ENCODE peak calls at places on chromosomes 16 and 17, in nine cellular contexts. One of them, this sample, is unnamed.
A peak's percentile ranks its signal among the peaks of the same experiment; 100 is the strongest.

GRCh38 chr16:17448640-17449638 is 21.8 kb downstream of the XYLT1 start:
- DNase-seq in endodermal cell: no peak
- DNase-seq in hepatocyte: no peak
- DNase-seq in CD8-positive, alpha-beta memory T cell: no peak
- DNase-seq in H7: no peak
- DNase-seq in naive thymus-derived CD4-positive, alpha-beta T cell: peak; percentile 36
- DNase-seq in tibial artery: peak; percentile 66
- DNase-seq in fibroblast of pulmonary artery: no peak
- DNase-seq in bronchial epithelial cell: no peak
- DNase-seq in this sample: peak; percentile 62

GRCh38 chr17:21458036-21458435 is 81.9 kb downstream of the KCNJ12 start:
- DNase-seq in tibial artery: no peak
- DNase-seq in fibroblast of pulmonary artery: no peak
- DNase-seq in hepatocyte: no peak
- DNase-seq in bronchial epithelial cell: no peak
- DNase-seq in naive thymus-derived CD4-positive, alpha-beta T cell: no peak
- DNase-seq in endodermal cell: peak; percentile 77
- DNase-seq in CD8-positive, alpha-beta memory T cell: no peak
- DNase-seq in H7: peak; percentile 79
- DNase-seq in this sample: no peak

GRCh38 chr16:10957771-10958486 is 13.6 kb downstream of the CLEC16A start:
- DNase-seq in endodermal cell: no peak
- DNase-seq in CD8-positive, alpha-beta memory T cell: no peak
- DNase-seq in bronchial epithelial cell: peak; percentile 59
- DNase-seq in H7: no peak
- DNase-seq in naive thymus-derived CD4-positive, alpha-beta T cell: no peak
- DNase-seq in fibroblast of pulmonary artery: no peak
- DNase-seq in hepatocyte: no peak
- DNase-seq in tibial artery: no peak
- DNase-seq in this sample: no peak

GRCh38 chr16:89096768-89097527 is 3.3 kb downstream of the ACSF3 start:
- DNase-seq in fibroblast of pulmonary artery: no peak
- DNase-seq in endodermal cell: no peak
- DNase-seq in CD8-positive, alpha-beta memory T cell: peak; percentile 89
- DNase-seq in bronchial epithelial cell: no peak
- DNase-seq in naive thymus-derived CD4-positive, alpha-beta T cell: peak; percentile 49
- DNase-seq in hepatocyte: no peak
- DNase-seq in H7: no peak
- DNase-seq in tibial artery: no peak
- DNase-seq in this sample: peak; percentile 100

GRCh38 chr17:1779571-1780074 is 17.8 kb downstream of the SERPINF1 start:
- DNase-seq in fibroblast of pulmonary artery: peak; percentile 98
- DNase-seq in tibial artery: peak; percentile 90
- DNase-seq in hepatocyte: peak; percentile 87
- DNase-seq in endodermal cell: no peak
- DNase-seq in naive thymus-derived CD4-positive, alpha-beta T cell: no peak
- DNase-seq in bronchial epithelial cell: peak; percentile 83
- DNase-seq in H7: no peak
- DNase-seq in CD8-positive, alpha-beta memory T cell: no peak
- DNase-seq in this sample: no peak

GRCh38 chr16:56345406-56346050 is 79.8 kb downstream of the AMFR start:
- DNase-seq in CD8-positive, alpha-beta memory T cell: no peak
- DNase-seq in hepatocyte: no peak
- DNase-seq in fibroblast of pulmonary artery: no peak
- DNase-seq in bronchial epithelial cell: no peak
- DNase-seq in H7: no peak
- DNase-seq in naive thymus-derived CD4-positive, alpha-beta T cell: no peak
- DNase-seq in endodermal cell: no peak
- DNase-seq in tibial artery: no peak
- DNase-seq in this sample: no peak

GRCh38 chr17:278055-279028 is 74.3 kb downstream of the RPH3AL start:
- DNase-seq in hepatocyte: no peak
- DNase-seq in tibial artery: peak; percentile 25
- DNase-seq in endodermal cell: no peak
- DNase-seq in CD8-positive, alpha-beta memory T cell: no peak
- DNase-seq in naive thymus-derived CD4-positive, alpha-beta T cell: peak; percentile 9
- DNase-seq in bronchial epithelial cell: no peak
- DNase-seq in fibroblast of pulmonary artery: no peak
- DNase-seq in H7: no peak
- DNase-seq in this sample: no peak

GRCh38 chr17:27089929-27090247 is 204.0 kb upstream of the WSB1 start:
- DNase-seq in fibroblast of pulmonary artery: no peak
- DNase-seq in endodermal cell: no peak
- DNase-seq in naive thymus-derived CD4-positive, alpha-beta T cell: no peak
- DNase-seq in CD8-positive, alpha-beta memory T cell: no peak
- DNase-seq in H7: no peak
- DNase-seq in tibial artery: no peak
- DNase-seq in bronchial epithelial cell: no peak
- DNase-seq in hepatocyte: no peak
- DNase-seq in this sample: no peak

GRCh38 chr16:15946257-15947044 is 3.0 kb upstream of the ABCC1 start:
- DNase-seq in tibial artery: no peak
- DNase-seq in CD8-positive, alpha-beta memory T cell: no peak
- DNase-seq in naive thymus-derived CD4-positive, alpha-beta T cell: no peak
- DNase-seq in bronchial epithelial cell: peak; percentile 99
- DNase-seq in hepatocyte: peak; percentile 21
- DNase-seq in endodermal cell: no peak
- DNase-seq in fibroblast of pulmonary artery: peak; percentile 82
- DNase-seq in H7: no peak
- DNase-seq in this sample: no peak

GRCh38 chr16:2749476-2749875 is 3.0 kb upstream of the SRRM2 start:
- DNase-seq in hepatocyte: no peak
- DNase-seq in endodermal cell: no peak
- DNase-seq in bronchial epithelial cell: no peak
- DNase-seq in H7: no peak
- DNase-seq in tibial artery: no peak
- DNase-seq in fibroblast of pulmonary artery: no peak
- DNase-seq in CD8-positive, alpha-beta memory T cell: no peak
- DNase-seq in naive thymus-derived CD4-positive, alpha-beta T cell: no peak
- DNase-seq in this sample: no peak

GRCh38 chr16:57783883-57784282 is 18.4 kb downstream of the KIFC3 start:
- DNase-seq in tibial artery: peak; percentile 54
- DNase-seq in CD8-positive, alpha-beta memory T cell: no peak
- DNase-seq in H7: no peak
- DNase-seq in hepatocyte: no peak
- DNase-seq in bronchial epithelial cell: no peak
- DNase-seq in naive thymus-derived CD4-positive, alpha-beta T cell: no peak
- DNase-seq in fibroblast of pulmonary artery: no peak
- DNase-seq in endodermal cell: no peak
- DNase-seq in this sample: no peak

GRCh38 chr16:58286280-58286679 is 8.5 kb downstream of the PRSS54 start:
- DNase-seq in H7: no peak
- DNase-seq in hepatocyte: no peak
- DNase-seq in fibroblast of pulmonary artery: no peak
- DNase-seq in endodermal cell: no peak
- DNase-seq in tibial artery: no peak
- DNase-seq in CD8-positive, alpha-beta memory T cell: no peak
- DNase-seq in bronchial epithelial cell: no peak
- DNase-seq in naive thymus-derived CD4-positive, alpha-beta T cell: no peak
- DNase-seq in this sample: no peak

GRCh38 chr16:23754594-23755483 is at the start of gene CHP2:
- DNase-seq in fibroblast of pulmonary artery: no peak
- DNase-seq in endodermal cell: peak; percentile 64
- DNase-seq in naive thymus-derived CD4-positive, alpha-beta T cell: no peak
- DNase-seq in bronchial epithelial cell: no peak
- DNase-seq in hepatocyte: peak; percentile 32
- DNase-seq in H7: peak; percentile 60
- DNase-seq in tibial artery: no peak
- DNase-seq in CD8-positive, alpha-beta memory T cell: no peak
- DNase-seq in this sample: no peak
- H3K4me3 ChIP-seq in fibroblast of pulmonary artery: peak within 1 kb of the TSS; percentile 3
- H3K4me3 ChIP-seq in endodermal cell: no peak within 1 kb of the TSS
- H3K4me3 ChIP-seq in naive thymus-derived CD4-positive, alpha-beta T cell: no peak within 1 kb of the TSS
- H3K4me3 ChIP-seq in bronchial epithelial cell: peak within 1 kb of the TSS; percentile 20
- H3K4me3 ChIP-seq in hepatocyte: no peak within 1 kb of the TSS
- H3K4me3 ChIP-seq in H7: peak within 1 kb of the TSS; percentile 56
- H3K4me3 ChIP-seq in tibial artery: peak within 1 kb of the TSS; percentile 29
- H3K4me3 ChIP-seq in CD8-positive, alpha-beta memory T cell: no peak within 1 kb of the TSS
- H3K4me3 ChIP-seq in this sample: no peak within 1 kb of the TSS

GRCh38 chr17:44911133-44912001 is 3.9 kb downstream of the GFAP start:
- DNase-seq in CD8-positive, alpha-beta memory T cell: peak; percentile 41
- DNase-seq in tibial artery: peak; percentile 77
- DNase-seq in bronchial epithelial cell: peak; percentile 32
- DNase-seq in fibroblast of pulmonary artery: peak; percentile 48
- DNase-seq in naive thymus-derived CD4-positive, alpha-beta T cell: peak; percentile 50
- DNase-seq in H7: peak; percentile 96
- DNase-seq in hepatocyte: peak; percentile 76
- DNase-seq in endodermal cell: peak; percentile 98
- DNase-seq in this sample: no peak
- H3K4me3 ChIP-seq in CD8-positive, alpha-beta memory T cell: no peak overlapping the region
- H3K4me3 ChIP-seq in tibial artery: peak overlapping the region; percentile 40
- H3K4me3 ChIP-seq in bronchial epithelial cell: peak overlapping the region; percentile 11
- H3K4me3 ChIP-seq in fibroblast of pulmonary artery: no peak overlapping the region
- H3K4me3 ChIP-seq in naive thymus-derived CD4-positive, alpha-beta T cell: peak overlapping the region; percentile 24
- H3K4me3 ChIP-seq in H7: peak overlapping the region; percentile 45
- H3K4me3 ChIP-seq in hepatocyte: no peak overlapping the region
- H3K4me3 ChIP-seq in endodermal cell: peak overlapping the region; percentile 67
- H3K4me3 ChIP-seq in this sample: no peak overlapping the region

GRCh38 chr17:45437461-45438283 is 5.0 kb upstream of the ARHGAP27 start:
- DNase-seq in fibroblast of pulmonary artery: no peak
- DNase-seq in hepatocyte: no peak
- DNase-seq in bronchial epithelial cell: no peak
- DNase-seq in H7: peak; percentile 80
- DNase-seq in CD8-positive, alpha-beta memory T cell: no peak
- DNase-seq in tibial artery: no peak
- DNase-seq in naive thymus-derived CD4-positive, alpha-beta T cell: no peak
- DNase-seq in endodermal cell: peak; percentile 76
- DNase-seq in this sample: no peak

GRCh38 chr17:45436161-45436560 is 3.5 kb upstream of the ARHGAP27 start:
- DNase-seq in CD8-positive, alpha-beta memory T cell: no peak
- DNase-seq in fibroblast of pulmonary artery: no peak
- DNase-seq in hepatocyte: no peak
- DNase-seq in endodermal cell: peak; percentile 66
- DNase-seq in H7: peak; percentile 51
- DNase-seq in bronchial epithelial cell: no peak
- DNase-seq in naive thymus-derived CD4-positive, alpha-beta T cell: no peak
- DNase-seq in tibial artery: no peak
- DNase-seq in this sample: no peak

GRCh38 chr17:45435481-45435880 is 2.8 kb upstream of the ARHGAP27 start:
- DNase-seq in bronchial epithelial cell: no peak
- DNase-seq in tibial artery: no peak
- DNase-seq in hepatocyte: no peak
- DNase-seq in CD8-positive, alpha-beta memory T cell: no peak
- DNase-seq in H7: peak; percentile 21
- DNase-seq in naive thymus-derived CD4-positive, alpha-beta T cell: no peak
- DNase-seq in endodermal cell: no peak
- DNase-seq in fibroblast of pulmonary artery: no peak
- DNase-seq in this sample: no peak

GRCh38 chr17:45438931-45439610 is 6.4 kb upstream of the ARHGAP27 start:
- DNase-seq in H7: peak; percentile 28
- DNase-seq in tibial artery: no peak
- DNase-seq in bronchial epithelial cell: peak; percentile 43
- DNase-seq in naive thymus-derived CD4-positive, alpha-beta T cell: no peak
- DNase-seq in CD8-positive, alpha-beta memory T cell: no peak
- DNase-seq in hepatocyte: no peak
- DNase-seq in endodermal cell: peak; percentile 52
- DNase-seq in fibroblast of pulmonary artery: no peak
- DNase-seq in this sample: no peak

GRCh38 chr17:45436625-45437460 is 4.2 kb upstream of the ARHGAP27 start:
- DNase-seq in fibroblast of pulmonary artery: no peak
- DNase-seq in H7: peak; percentile 49
- DNase-seq in naive thymus-derived CD4-positive, alpha-beta T cell: no peak
- DNase-seq in hepatocyte: no peak
- DNase-seq in endodermal cell: peak; percentile 53
- DNase-seq in bronchial epithelial cell: no peak
- DNase-seq in tibial artery: no peak
- DNase-seq in CD8-positive, alpha-beta memory T cell: no peak
- DNase-seq in this sample: no peak
- H3K4me3 ChIP-seq in fibroblast of pulmonary artery: no peak overlapping the region
- H3K4me3 ChIP-seq in H7: no peak overlapping the region
- H3K4me3 ChIP-seq in naive thymus-derived CD4-positive, alpha-beta T cell: no peak overlapping the region
- H3K4me3 ChIP-seq in hepatocyte: no peak overlapping the region
- H3K4me3 ChIP-seq in endodermal cell: no peak overlapping the region
- H3K4me3 ChIP-seq in bronchial epithelial cell: no peak overlapping the region
- H3K4me3 ChIP-seq in tibial artery: no peak overlapping the region
- H3K4me3 ChIP-seq in CD8-positive, alpha-beta memory T cell: no peak overlapping the region
- H3K4me3 ChIP-seq in this sample: no peak overlapping the region

DNA sequence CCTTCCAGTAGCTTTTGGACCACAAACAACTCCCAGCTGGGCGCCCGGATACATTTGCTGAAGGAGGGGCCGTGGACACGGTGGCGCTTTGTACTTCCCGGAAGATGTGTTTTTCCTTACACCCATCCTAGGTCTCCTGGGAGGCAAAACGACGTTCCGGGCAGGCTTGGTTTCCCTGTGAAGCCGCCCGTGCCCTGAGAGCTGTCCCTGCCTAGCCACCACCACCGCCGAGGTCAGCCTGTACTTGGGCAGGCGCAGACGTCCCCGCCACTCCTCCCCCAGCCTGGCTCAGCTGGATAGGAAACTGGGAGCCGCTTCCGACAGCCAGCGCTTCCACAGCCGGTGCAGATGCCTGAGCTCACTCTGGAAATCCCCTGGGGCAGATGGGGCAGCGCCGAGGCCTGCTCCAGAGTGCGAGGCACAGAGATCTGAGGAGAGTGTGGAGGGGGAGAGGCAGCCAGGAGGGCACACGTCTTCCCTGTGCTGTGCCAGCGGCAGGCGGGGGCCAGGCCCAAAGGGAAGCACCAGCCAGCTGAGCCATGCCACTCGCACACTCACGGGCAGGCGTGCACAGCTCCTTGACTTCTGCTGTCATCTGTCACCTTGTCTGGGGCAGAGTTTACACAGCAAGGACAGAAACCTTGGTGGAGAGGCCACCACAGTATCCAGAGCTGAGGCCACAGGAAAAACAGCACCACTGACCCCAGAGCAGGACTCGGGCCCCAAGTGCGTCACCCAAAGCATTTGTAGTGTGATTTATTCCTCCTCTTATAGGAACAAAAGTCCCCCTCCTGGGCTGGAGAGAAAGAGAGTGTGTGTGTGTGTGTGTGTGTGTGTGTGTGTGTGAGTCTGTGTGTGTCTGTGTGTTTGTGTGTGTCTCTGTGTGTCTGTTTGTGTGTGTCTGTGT is 3.0 kb downstream of the RHBDF2 start:
- DNase-seq in CD8-positive, alpha-beta memory T cell: no peak
- DNase-seq in H7: peak; percentile 92
- DNase-seq in hepatocyte: peak; percentile 84
- DNase-seq in fibroblast of pulmonary artery: peak; percentile 89
- DNase-seq in endodermal cell: peak; percentile 87
- DNase-seq in bronchial epithelial cell: peak; percentile 83
- DNase-seq in tibial artery: peak; percentile 93
- DNase-seq in naive thymus-derived CD4-positive, alpha-beta T cell: no peak
- DNase-seq in this sample: no peak
- H3K4me3 ChIP-seq in CD8-positive, alpha-beta memory T cell: no peak overlapping the region
- H3K4me3 ChIP-seq in H7: no peak overlapping the region
- H3K4me3 ChIP-seq in hepatocyte: no peak overlapping the region
- H3K4me3 ChIP-seq in fibroblast of pulmonary artery: peak overlapping the region; percentile 19
- H3K4me3 ChIP-seq in endodermal cell: no peak overlapping the region
- H3K4me3 ChIP-seq in bronchial epithelial cell: no peak overlapping the region
- H3K4me3 ChIP-seq in tibial artery: peak overlapping the region; percentile 24
- H3K4me3 ChIP-seq in naive thymus-derived CD4-positive, alpha-beta T cell: no peak overlapping the region
- H3K4me3 ChIP-seq in this sample: no peak overlapping the region